ENCODE peak calls at places on chromosome 19, in six cellular contexts. One of them, this sample, is unnamed.

GRCh38 chr19:56153507-56153906 is 12.4 kb downstream of the ZNF444 start:
- DNase-seq in Peyer's patch: no peak
- DNase-seq in heart left ventricle: no peak
- DNase-seq in effector memory CD4-positive, alpha-beta T cell: no peak
- DNase-seq in adrenal gland: no peak
- DNase-seq in uterus: no peak
- DNase-seq in this sample: no peak

GRCh38 chr19:3544742-3545668 is 6.0 kb downstream of the TEKTIP1 start:
- DNase-seq in Peyer's patch: peak
- DNase-seq in heart left ventricle: peak
- DNase-seq in effector memory CD4-positive, alpha-beta T cell: peak
- DNase-seq in adrenal gland: peak
- DNase-seq in uterus: peak
- DNase-seq in this sample: peak

GRCh38 chr19:56404705-56405056 is 549 bp downstream of the ZNF583 start:
- DNase-seq in Peyer's patch: no peak
- DNase-seq in heart left ventricle: no peak
- DNase-seq in effector memory CD4-positive, alpha-beta T cell: no peak
- DNase-seq in adrenal gland: peak
- DNase-seq in uterus: no peak
- DNase-seq in this sample: no peak

GRCh38 chr19:24052811-24053210 is 34.2 kb upstream of the ZNF254 start:
- DNase-seq in Peyer's patch: no peak
- DNase-seq in heart left ventricle: no peak
- DNase-seq in effector memory CD4-positive, alpha-beta T cell: no peak
- DNase-seq in adrenal gland: no peak
- DNase-seq in uterus: no peak
- DNase-seq in this sample: no peak

GRCh38 chr19:45448887-45449299 is 18.9 kb upstream of the FOSB start:
- DNase-seq in Peyer's patch: no peak
- DNase-seq in heart left ventricle: no peak
- DNase-seq in effector memory CD4-positive, alpha-beta T cell: peak
- DNase-seq in adrenal gland: no peak
- DNase-seq in uterus: no peak
- DNase-seq in this sample: no peak

GRCh38 chr19:58356236-58356970 is 3.1 kb upstream of the A1BG start:
- DNase-seq in Peyer's patch: no peak
- DNase-seq in heart left ventricle: no peak
- DNase-seq in effector memory CD4-positive, alpha-beta T cell: no peak
- DNase-seq in adrenal gland: no peak
- DNase-seq in uterus: no peak
- DNase-seq in this sample: no peak

GRCh38 chr19:50794074-50794777 is 4.0 kb downstream of the ACP4 start:
- DNase-seq in Peyer's patch: no peak
- DNase-seq in heart left ventricle: no peak
- DNase-seq in effector memory CD4-positive, alpha-beta T cell: no peak
- DNase-seq in adrenal gland: no peak
- DNase-seq in uterus: no peak
- DNase-seq in this sample: no peak

GRCh38 chr19:8477889-8478288 is 24.6 kb downstream of the PRAM1 start:
- DNase-seq in Peyer's patch: no peak
- DNase-seq in heart left ventricle: no peak
- DNase-seq in effector memory CD4-positive, alpha-beta T cell: no peak
- DNase-seq in adrenal gland: no peak
- DNase-seq in uterus: no peak
- DNase-seq in this sample: no peak

GRCh38 chr19:34265221-34265650 is 10.9 kb downstream of the GARRE1 start:
- DNase-seq in Peyer's patch: no peak
- DNase-seq in heart left ventricle: no peak
- DNase-seq in effector memory CD4-positive, alpha-beta T cell: no peak
- DNase-seq in adrenal gland: no peak
- DNase-seq in uterus: no peak
- DNase-seq in this sample: no peak

GRCh38 chr19:41927810-41928192 is 448 bp downstream of the ERFL start:
- DNase-seq in Peyer's patch: peak
- DNase-seq in heart left ventricle: no peak
- DNase-seq in effector memory CD4-positive, alpha-beta T cell: no peak
- DNase-seq in adrenal gland: no peak
- DNase-seq in uterus: no peak
- DNase-seq in this sample: no peak

GRCh38 chr19:15303105-15303780 is 29.1 kb downstream of the BRD4 start:
- DNase-seq in Peyer's patch: no peak
- DNase-seq in heart left ventricle: no peak
- DNase-seq in effector memory CD4-positive, alpha-beta T cell: no peak
- DNase-seq in adrenal gland: no peak
- DNase-seq in uterus: no peak
- DNase-seq in this sample: no peak

GRCh38 chr19:1860821-1861598 is 2.4 kb downstream of the KLF16 start:
- DNase-seq in Peyer's patch: no peak
- DNase-seq in heart left ventricle: no peak
- DNase-seq in effector memory CD4-positive, alpha-beta T cell: no peak
- DNase-seq in adrenal gland: no peak
- DNase-seq in uterus: no peak
- DNase-seq in this sample: no peak

GRCh38 chr19:49614096-49614857 is 23.3 kb downstream of the PRR12 start:
- DNase-seq in Peyer's patch: no peak
- DNase-seq in heart left ventricle: no peak
- DNase-seq in effector memory CD4-positive, alpha-beta T cell: no peak
- DNase-seq in adrenal gland: peak
- DNase-seq in uterus: no peak
- DNase-seq in this sample: no peak

GRCh38 chr19:49440439-49441209 is 703 bp downstream of the SLC17A7 start:
- DNase-seq in Peyer's patch: no peak
- DNase-seq in heart left ventricle: no peak
- DNase-seq in effector memory CD4-positive, alpha-beta T cell: no peak
- DNase-seq in adrenal gland: peak
- DNase-seq in uterus: no peak
- DNase-seq in this sample: no peak

GRCh38 chr19:43880483-43880882 is 53.4 kb downstream of the ZNF283 start:
- DNase-seq in Peyer's patch: no peak
- DNase-seq in heart left ventricle: no peak
- DNase-seq in effector memory CD4-positive, alpha-beta T cell: no peak
- DNase-seq in adrenal gland: no peak
- DNase-seq in uterus: no peak
- DNase-seq in this sample: no peak

GRCh38 chr19:46296722-46297431 is at the start of gene HIF3A:
- DNase-seq in Peyer's patch: no peak
- DNase-seq in heart left ventricle: peak
- DNase-seq in effector memory CD4-positive, alpha-beta T cell: no peak
- DNase-seq in adrenal gland: peak
- DNase-seq in uterus: peak
- DNase-seq in this sample: peak

GRCh38 chr19:3810708-3811355 is 24.7 kb upstream of the MATK start:
- DNase-seq in Peyer's patch: peak
- DNase-seq in heart left ventricle: peak
- DNase-seq in effector memory CD4-positive, alpha-beta T cell: no peak
- DNase-seq in adrenal gland: peak
- DNase-seq in uterus: no peak
- DNase-seq in this sample: no peak

GRCh38 chr19:55066107-55066709 is 3.3 kb upstream of the RDH13 start:
- DNase-seq in Peyer's patch: no peak
- DNase-seq in heart left ventricle: no peak
- DNase-seq in effector memory CD4-positive, alpha-beta T cell: no peak
- DNase-seq in adrenal gland: no peak
- DNase-seq in uterus: no peak
- DNase-seq in this sample: no peak

GRCh38 chr19:40464059-40465024 is 1.2 kb downstream of the BLVRB start:
- DNase-seq in Peyer's patch: peak
- DNase-seq in heart left ventricle: peak
- DNase-seq in effector memory CD4-positive, alpha-beta T cell: peak
- DNase-seq in adrenal gland: peak
- DNase-seq in uterus: peak
- DNase-seq in this sample: peak

GRCh38 chr19:13139633-13140311 is 10.4 kb downstream of the STX10 start:
- DNase-seq in Peyer's patch: no peak
- DNase-seq in heart left ventricle: no peak
- DNase-seq in effector memory CD4-positive, alpha-beta T cell: no peak
- DNase-seq in adrenal gland: no peak
- DNase-seq in uterus: no peak
- DNase-seq in this sample: no peak

GRCh38 chr19:23070353-23070781 is 46.5 kb upstream of the ZNF730 start:
- DNase-seq in Peyer's patch: no peak
- DNase-seq in heart left ventricle: no peak
- DNase-seq in effector memory CD4-positive, alpha-beta T cell: no peak
- DNase-seq in adrenal gland: peak
- DNase-seq in uterus: peak
- DNase-seq in this sample: no peak

GRCh38 chr19:29216021-29216420 is 3.1 kb upstream of the UQCRFS1 start:
- DNase-seq in Peyer's patch: no peak
- DNase-seq in heart left ventricle: no peak
- DNase-seq in effector memory CD4-positive, alpha-beta T cell: no peak
- DNase-seq in adrenal gland: no peak
- DNase-seq in uterus: no peak
- DNase-seq in this sample: no peak

GRCh38 chr19:7562646-7563393 is 27.3 kb downstream of the PNPLA6 start:
- DNase-seq in Peyer's patch: no peak
- DNase-seq in heart left ventricle: no peak
- DNase-seq in effector memory CD4-positive, alpha-beta T cell: no peak
- DNase-seq in adrenal gland: no peak
- DNase-seq in uterus: no peak
- DNase-seq in this sample: no peak

GRCh38 chr19:50300814-50301606 is 28.2 kb downstream of the KCNC3 start:
- DNase-seq in Peyer's patch: no peak
- DNase-seq in heart left ventricle: no peak
- DNase-seq in effector memory CD4-positive, alpha-beta T cell: no peak
- DNase-seq in adrenal gland: no peak
- DNase-seq in uterus: no peak
- DNase-seq in this sample: no peak

GRCh38 chr19:33394006-33394722 is 20.7 kb downstream of the CEBPG start:
- DNase-seq in Peyer's patch: no peak
- DNase-seq in heart left ventricle: peak
- DNase-seq in effector memory CD4-positive, alpha-beta T cell: no peak
- DNase-seq in adrenal gland: no peak
- DNase-seq in uterus: peak
- DNase-seq in this sample: no peak

GRCh38 chr19:45768644-45769053 is 403 bp downstream of the SIX5 start:
- DNase-seq in Peyer's patch: peak
- DNase-seq in heart left ventricle: peak
- DNase-seq in effector memory CD4-positive, alpha-beta T cell: peak
- DNase-seq in adrenal gland: no peak
- DNase-seq in uterus: no peak
- DNase-seq in this sample: no peak

GRCh38 chr19:4538601-4538954 is 1.3 kb downstream of the LRG1 start:
- DNase-seq in Peyer's patch: no peak
- DNase-seq in heart left ventricle: no peak
- DNase-seq in effector memory CD4-positive, alpha-beta T cell: no peak
- DNase-seq in adrenal gland: peak
- DNase-seq in uterus: no peak
- DNase-seq in this sample: no peak

GRCh38 chr19:2455481-2456300 is 1.1 kb downstream of the LMNB2 start:
- DNase-seq in Peyer's patch: peak
- DNase-seq in heart left ventricle: peak
- DNase-seq in effector memory CD4-positive, alpha-beta T cell: no peak
- DNase-seq in adrenal gland: peak
- DNase-seq in uterus: peak
- DNase-seq in this sample: no peak

GRCh38 chr19:54179921-54180452 is 7.0 kb upstream of the TMC4 start:
- DNase-seq in Peyer's patch: no peak
- DNase-seq in heart left ventricle: no peak
- DNase-seq in effector memory CD4-positive, alpha-beta T cell: no peak
- DNase-seq in adrenal gland: no peak
- DNase-seq in uterus: no peak
- DNase-seq in this sample: no peak

GRCh38 chr19:28793391-28794168 is 419.4 kb downstream of the UQCRFS1 start:
- DNase-seq in Peyer's patch: no peak
- DNase-seq in heart left ventricle: no peak
- DNase-seq in effector memory CD4-positive, alpha-beta T cell: no peak
- DNase-seq in adrenal gland: no peak
- DNase-seq in uterus: no peak
- DNase-seq in this sample: no peak

GRCh38 chr19:4077800-4078683 is 11.3 kb upstream of the ZBTB7A start:
- DNase-seq in Peyer's patch: peak
- DNase-seq in heart left ventricle: peak
- DNase-seq in effector memory CD4-positive, alpha-beta T cell: no peak
- DNase-seq in adrenal gland: peak
- DNase-seq in uterus: peak
- DNase-seq in this sample: no peak

GRCh38 chr19:16141043-16141442 is 2.4 kb upstream of the HSH2D start:
- DNase-seq in Peyer's patch: peak
- DNase-seq in heart left ventricle: no peak
- DNase-seq in effector memory CD4-positive, alpha-beta T cell: no peak
- DNase-seq in adrenal gland: no peak
- DNase-seq in uterus: no peak
- DNase-seq in this sample: no peak

GRCh38 chr19:2391118-2391725 is 31.2 kb downstream of the TMPRSS9 start:
- DNase-seq in Peyer's patch: peak
- DNase-seq in heart left ventricle: no peak
- DNase-seq in effector memory CD4-positive, alpha-beta T cell: peak
- DNase-seq in adrenal gland: no peak
- DNase-seq in uterus: no peak
- DNase-seq in this sample: no peak

GRCh38 chr19:55626350-55626749 is 2.0 kb upstream of the ZNF784 start:
- DNase-seq in Peyer's patch: peak
- DNase-seq in heart left ventricle: peak
- DNase-seq in effector memory CD4-positive, alpha-beta T cell: peak
- DNase-seq in adrenal gland: no peak
- DNase-seq in uterus: no peak
- DNase-seq in this sample: no peak

GRCh38 chr19:50557009-50557613 is 11.1 kb downstream of the LRRC4B start:
- DNase-seq in Peyer's patch: no peak
- DNase-seq in heart left ventricle: no peak
- DNase-seq in effector memory CD4-positive, alpha-beta T cell: no peak
- DNase-seq in adrenal gland: no peak
- DNase-seq in uterus: no peak
- DNase-seq in this sample: no peak

GRCh38 chr19:37778613-37779138 is 710 bp downstream of the ZNF573 start:
- DNase-seq in Peyer's patch: no peak
- DNase-seq in heart left ventricle: no peak
- DNase-seq in effector memory CD4-positive, alpha-beta T cell: no peak
- DNase-seq in adrenal gland: peak
- DNase-seq in uterus: no peak
- DNase-seq in this sample: no peak
- H3K27ac ChIP-seq in Peyer's patch: peak
- H3K27ac ChIP-seq in heart left ventricle: peak
- H3K27ac ChIP-seq in effector memory CD4-positive, alpha-beta T cell: peak
- H3K27ac ChIP-seq in adrenal gland: peak
- H3K27ac ChIP-seq in uterus: peak
- H3K27ac ChIP-seq in this sample: peak

GRCh38 chr19:461664-462551 is 1.1 kb upstream of the SHC2 start:
- DNase-seq in Peyer's patch: no peak
- DNase-seq in heart left ventricle: no peak
- DNase-seq in effector memory CD4-positive, alpha-beta T cell: no peak
- DNase-seq in adrenal gland: peak
- DNase-seq in uterus: peak
- DNase-seq in this sample: no peak
- H3K27ac ChIP-seq in Peyer's patch: no peak
- H3K27ac ChIP-seq in heart left ventricle: no peak
- H3K27ac ChIP-seq in effector memory CD4-positive, alpha-beta T cell: no peak
- H3K27ac ChIP-seq in adrenal gland: peak
- H3K27ac ChIP-seq in uterus: peak
- H3K27ac ChIP-seq in this sample: no peak

GRCh38 chr19:5684694-5685430 is 4.0 kb downstream of the HSD11B1L start:
- DNase-seq in Peyer's patch: no peak
- DNase-seq in heart left ventricle: no peak
- DNase-seq in effector memory CD4-positive, alpha-beta T cell: no peak
- DNase-seq in adrenal gland: no peak
- DNase-seq in uterus: no peak
- DNase-seq in this sample: no peak
- H3K27ac ChIP-seq in Peyer's patch: no peak
- H3K27ac ChIP-seq in heart left ventricle: no peak
- H3K27ac ChIP-seq in effector memory CD4-positive, alpha-beta T cell: no peak
- H3K27ac ChIP-seq in adrenal gland: no peak
- H3K27ac ChIP-seq in uterus: no peak
- H3K27ac ChIP-seq in this sample: no peak

GRCh38 chr19:19372656-19373416 is 32.6 kb upstream of the GATAD2A start:
- DNase-seq in Peyer's patch: peak
- DNase-seq in heart left ventricle: peak
- DNase-seq in effector memory CD4-positive, alpha-beta T cell: no peak
- DNase-seq in adrenal gland: peak
- DNase-seq in uterus: no peak
- DNase-seq in this sample: no peak
- H3K27ac ChIP-seq in Peyer's patch: peak
- H3K27ac ChIP-seq in heart left ventricle: peak
- H3K27ac ChIP-seq in effector memory CD4-positive, alpha-beta T cell: peak
- H3K27ac ChIP-seq in adrenal gland: peak
- H3K27ac ChIP-seq in uterus: peak
- H3K27ac ChIP-seq in this sample: no peak

This sample was measured in substantia nigra.